ENCODE peak calls at places on chromosomes 12 and 14, in six cellular contexts. One of them, this sample, is unnamed.

GRCh38 chr12:62006076-62006732 is 254.0 kb upstream of the USP15 start:
- DNase-seq in Panc1: peak; percentile 17
- DNase-seq in lower lobe of right lung: no peak
- DNase-seq in ovary: no peak
- DNase-seq in CD8-positive, alpha-beta T cell: peak; percentile 18
- DNase-seq in A549: peak; percentile 28
- DNase-seq in this sample: peak; percentile 58

GRCh38 chr12:27780612-27781408 is 774 bp upstream of the MANSC4 start:
- DNase-seq in Panc1: no peak
- DNase-seq in lower lobe of right lung: no peak
- DNase-seq in ovary: peak; percentile 36
- DNase-seq in CD8-positive, alpha-beta T cell: peak; percentile 34
- DNase-seq in A549: peak; percentile 28
- DNase-seq in this sample: peak; percentile 70

GRCh38 chr12:119446459-119446858 is 111.9 kb downstream of the CCDC60 start:
- DNase-seq in ovary: no peak
- DNase-seq in A549: no peak
- DNase-seq in Panc1: no peak
- DNase-seq in CD8-positive, alpha-beta T cell: no peak
- DNase-seq in lower lobe of right lung: no peak
- DNase-seq in this sample: no peak

GRCh38 chr14:57029620-57030253 is 219.5 kb upstream of the OTX2 start:
- DNase-seq in ovary: no peak
- DNase-seq in CD8-positive, alpha-beta T cell: no peak
- DNase-seq in Panc1: no peak
- DNase-seq in lower lobe of right lung: no peak
- DNase-seq in A549: no peak
- DNase-seq in this sample: no peak

GRCh38 chr12:54432815-54433164 is 13.7 kb upstream of the ITGA5 start:
- DNase-seq in Panc1: no peak
- DNase-seq in CD8-positive, alpha-beta T cell: no peak
- DNase-seq in A549: no peak
- DNase-seq in lower lobe of right lung: no peak
- DNase-seq in ovary: no peak
- DNase-seq in this sample: no peak

GRCh38 chr12:27226319-27226984 is 17.6 kb upstream of the STK38L start:
- DNase-seq in A549: no peak
- DNase-seq in Panc1: no peak
- DNase-seq in ovary: no peak
- DNase-seq in CD8-positive, alpha-beta T cell: no peak
- DNase-seq in lower lobe of right lung: no peak
- DNase-seq in this sample: no peak

GRCh38 chr12:91896725-91897515 is 248.7 kb downstream of the BTG1 start:
- DNase-seq in CD8-positive, alpha-beta T cell: no peak
- DNase-seq in ovary: no peak
- DNase-seq in lower lobe of right lung: no peak
- DNase-seq in A549: no peak
- DNase-seq in Panc1: no peak
- DNase-seq in this sample: peak; percentile 62

GRCh38 chr12:114371733-114372132 is 34.2 kb downstream of the TBX5 start:
- DNase-seq in Panc1: no peak
- DNase-seq in lower lobe of right lung: no peak
- DNase-seq in ovary: no peak
- DNase-seq in CD8-positive, alpha-beta T cell: no peak
- DNase-seq in A549: no peak
- DNase-seq in this sample: no peak

GRCh38 chr14:76375484-76375883 is 453 bp upstream of the ESRRB start:
- DNase-seq in A549: no peak
- DNase-seq in lower lobe of right lung: no peak
- DNase-seq in CD8-positive, alpha-beta T cell: no peak
- DNase-seq in ovary: no peak
- DNase-seq in Panc1: no peak
- DNase-seq in this sample: no peak

GRCh38 chr14:104436741-104437701 is 142.5 kb upstream of the C14orf180 start:
- DNase-seq in lower lobe of right lung: peak; percentile 40
- DNase-seq in A549: no peak
- DNase-seq in Panc1: no peak
- DNase-seq in ovary: no peak
- DNase-seq in CD8-positive, alpha-beta T cell: peak; percentile 5
- DNase-seq in this sample: no peak

GRCh38 chr12:15540025-15540424 is 217.7 kb downstream of the PTPRO start:
- DNase-seq in ovary: no peak
- DNase-seq in Panc1: no peak
- DNase-seq in A549: no peak
- DNase-seq in CD8-positive, alpha-beta T cell: no peak
- DNase-seq in lower lobe of right lung: no peak
- DNase-seq in this sample: no peak

GRCh38 chr12:190881-191280 is 23.1 kb downstream of the SLC6A12 start:
- DNase-seq in ovary: no peak
- DNase-seq in CD8-positive, alpha-beta T cell: no peak
- DNase-seq in lower lobe of right lung: peak; percentile 30
- DNase-seq in Panc1: no peak
- DNase-seq in A549: no peak
- DNase-seq in this sample: no peak

GRCh38 chr12:191541-191940 is 22.4 kb downstream of the SLC6A12 start:
- DNase-seq in ovary: no peak
- DNase-seq in lower lobe of right lung: no peak
- DNase-seq in Panc1: no peak
- DNase-seq in A549: no peak
- DNase-seq in CD8-positive, alpha-beta T cell: no peak
- DNase-seq in this sample: no peak

GRCh38 chr12:186006-186625 is 27.8 kb downstream of the SLC6A12 start:
- DNase-seq in ovary: no peak
- DNase-seq in lower lobe of right lung: no peak
- DNase-seq in Panc1: no peak
- DNase-seq in CD8-positive, alpha-beta T cell: no peak
- DNase-seq in A549: no peak
- DNase-seq in this sample: no peak

GRCh38 chr12:189622-189962 is 24.4 kb downstream of the SLC6A12 start:
- DNase-seq in ovary: no peak
- DNase-seq in A549: no peak
- DNase-seq in lower lobe of right lung: peak; percentile 30
- DNase-seq in Panc1: no peak
- DNase-seq in CD8-positive, alpha-beta T cell: no peak
- DNase-seq in this sample: no peak

GRCh38 chr12:188910-189621 is 24.9 kb downstream of the SLC6A12 start:
- DNase-seq in Panc1: no peak
- DNase-seq in CD8-positive, alpha-beta T cell: peak; percentile 35
- DNase-seq in A549: peak; percentile 85
- DNase-seq in ovary: peak; percentile 79
- DNase-seq in lower lobe of right lung: peak; percentile 64
- DNase-seq in this sample: peak; percentile 34
- H3K4me3 ChIP-seq in Panc1: peak overlapping the region; percentile 45
- H3K4me3 ChIP-seq in CD8-positive, alpha-beta T cell: peak overlapping the region; percentile 51
- H3K4me3 ChIP-seq in A549: peak overlapping the region; percentile 56
- H3K4me3 ChIP-seq in ovary: peak overlapping the region; percentile 38
- H3K4me3 ChIP-seq in lower lobe of right lung: peak overlapping the region; percentile 48
- H3K4me3 ChIP-seq in this sample: peak overlapping the region; percentile 61

GRCh38 chr12:8549381-8549780 is 8.7 kb upstream of the CLEC4E start:
- DNase-seq in Panc1: no peak
- DNase-seq in A549: no peak
- DNase-seq in lower lobe of right lung: no peak
- DNase-seq in ovary: no peak
- DNase-seq in CD8-positive, alpha-beta T cell: no peak
- DNase-seq in this sample: no peak

GRCh38 chr12:8548192-8548591 is 7.5 kb upstream of the CLEC4E start:
- DNase-seq in A549: no peak
- DNase-seq in Panc1: no peak
- DNase-seq in CD8-positive, alpha-beta T cell: no peak
- DNase-seq in lower lobe of right lung: no peak
- DNase-seq in ovary: no peak
- DNase-seq in this sample: no peak

GRCh38 chr12:8556748-8557147 is 16.0 kb upstream of the CLEC4E start:
- DNase-seq in A549: no peak
- DNase-seq in CD8-positive, alpha-beta T cell: no peak
- DNase-seq in lower lobe of right lung: no peak
- DNase-seq in ovary: no peak
- DNase-seq in Panc1: no peak
- DNase-seq in this sample: no peak

GRCh38 chr12:8554451-8555195 is 13.9 kb upstream of the CLEC4E start:
- DNase-seq in A549: no peak
- DNase-seq in lower lobe of right lung: no peak
- DNase-seq in Panc1: no peak
- DNase-seq in CD8-positive, alpha-beta T cell: no peak
- DNase-seq in ovary: no peak
- DNase-seq in this sample: no peak

GRCh38 chr12:8553088-8553627 is 12.5 kb upstream of the CLEC4E start:
- DNase-seq in lower lobe of right lung: no peak
- DNase-seq in CD8-positive, alpha-beta T cell: no peak
- DNase-seq in Panc1: no peak
- DNase-seq in A549: no peak
- DNase-seq in ovary: no peak
- DNase-seq in this sample: no peak
- TF ChIP-seq CTCF in lower lobe of right lung: no peak
- TF ChIP-seq CTCF in CD8-positive, alpha-beta T cell: no peak
- TF ChIP-seq CTCF in Panc1: no peak
- TF ChIP-seq CTCF in A549: no peak
- TF ChIP-seq CTCF in ovary: no peak
- TF ChIP-seq CTCF in this sample: no peak

DNA sequence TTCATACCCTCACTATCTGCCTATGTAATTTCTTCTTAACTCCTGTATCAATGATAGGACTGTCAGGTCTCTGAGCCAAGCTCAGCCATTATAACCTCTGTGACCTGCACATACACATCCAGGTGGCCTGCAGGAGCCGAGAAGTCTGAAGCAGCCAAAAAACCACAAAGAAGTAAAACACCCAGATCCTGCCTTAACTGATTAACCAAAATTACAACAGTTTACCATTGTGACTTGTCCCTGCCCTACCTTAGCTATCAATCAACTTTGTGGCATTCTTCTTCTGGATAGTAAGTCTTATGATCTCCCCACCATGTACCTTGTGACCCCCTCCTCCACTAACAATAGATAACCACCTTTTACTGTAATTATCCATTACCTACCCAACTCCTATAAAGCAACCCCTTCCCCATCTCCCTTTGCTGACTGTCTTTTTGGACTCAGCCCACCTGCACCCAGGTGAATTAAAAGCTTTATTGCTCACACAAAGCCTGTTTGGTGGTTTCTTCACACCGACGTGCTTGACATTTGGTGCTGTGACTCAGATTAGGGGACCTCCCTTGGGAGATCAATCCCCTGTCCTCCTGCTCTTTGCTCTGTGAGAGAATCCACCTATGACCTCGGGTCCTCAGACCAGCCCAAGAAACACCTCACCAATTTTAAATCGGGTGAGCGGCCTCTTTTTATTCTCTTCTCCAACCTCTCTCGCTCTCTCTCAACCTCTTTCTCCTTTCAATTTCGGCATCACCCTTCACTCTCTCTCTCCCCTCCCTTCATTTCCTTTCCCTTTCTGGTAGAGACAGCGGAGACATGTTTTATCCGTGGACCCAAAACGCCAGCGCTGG is 11.5 kb upstream of the LGMN start:
- DNase-seq in A549: no peak
- DNase-seq in Panc1: no peak
- DNase-seq in lower lobe of right lung: no peak
- DNase-seq in ovary: no peak
- DNase-seq in CD8-positive, alpha-beta T cell: no peak
- DNase-seq in this sample: no peak
- H3K4me3 ChIP-seq in A549: no peak overlapping the region
- H3K4me3 ChIP-seq in Panc1: no peak overlapping the region
- H3K4me3 ChIP-seq in lower lobe of right lung: no peak overlapping the region
- H3K4me3 ChIP-seq in ovary: no peak overlapping the region
- H3K4me3 ChIP-seq in CD8-positive, alpha-beta T cell: no peak overlapping the region
- H3K4me3 ChIP-seq in this sample: no peak overlapping the region

GRCh38 chr14:93112891-93113677 is 2.6 kb downstream of the ITPK1 start:
- DNase-seq in Panc1: peak; percentile 45
- DNase-seq in ovary: peak; percentile 82
- DNase-seq in A549: peak; percentile 76
- DNase-seq in lower lobe of right lung: peak; percentile 85
- DNase-seq in CD8-positive, alpha-beta T cell: peak; percentile 84
- DNase-seq in this sample: peak; percentile 82
- TF ChIP-seq CTCF in Panc1: peak; percentile 81
- TF ChIP-seq CTCF in ovary: peak; percentile 68
- TF ChIP-seq CTCF in A549: peak; percentile 82
- TF ChIP-seq CTCF in lower lobe of right lung: peak; percentile 88
- TF ChIP-seq CTCF in CD8-positive, alpha-beta T cell: peak; percentile 70
- TF ChIP-seq CTCF in this sample: peak; percentile 74

GRCh38 chr14:105529506-105530445 is 3.4 kb downstream of the TMEM121 start:
- DNase-seq in CD8-positive, alpha-beta T cell: no peak
- DNase-seq in Panc1: no peak
- DNase-seq in A549: no peak
- DNase-seq in lower lobe of right lung: peak; percentile 51
- DNase-seq in ovary: no peak
- DNase-seq in this sample: no peak
- H3K4me3 ChIP-seq in CD8-positive, alpha-beta T cell: peak overlapping the region; percentile 63
- H3K4me3 ChIP-seq in Panc1: no peak overlapping the region
- H3K4me3 ChIP-seq in A549: no peak overlapping the region
- H3K4me3 ChIP-seq in lower lobe of right lung: peak overlapping the region; percentile 75
- H3K4me3 ChIP-seq in ovary: no peak overlapping the region
- H3K4me3 ChIP-seq in this sample: no peak overlapping the region

GRCh38 chr12:6754406-6754805 is 1.5 kb upstream of the MLF2 start:
- DNase-seq in ovary: no peak
- DNase-seq in CD8-positive, alpha-beta T cell: no peak
- DNase-seq in lower lobe of right lung: no peak
- DNase-seq in A549: no peak
- DNase-seq in Panc1: no peak
- DNase-seq in this sample: no peak

GRCh38 chr12:6752181-6752930 is 585 bp downstream of the MLF2 start:
- DNase-seq in CD8-positive, alpha-beta T cell: no peak
- DNase-seq in A549: peak; percentile 86
- DNase-seq in ovary: no peak
- DNase-seq in lower lobe of right lung: no peak
- DNase-seq in Panc1: no peak
- DNase-seq in this sample: peak; percentile 52

GRCh38 chr12:6752931-6753771 is at the start of gene MLF2:
- DNase-seq in ovary: peak; percentile 99
- DNase-seq in Panc1: peak; percentile 91
- DNase-seq in CD8-positive, alpha-beta T cell: peak; percentile 97
- DNase-seq in A549: peak; percentile 98
- DNase-seq in lower lobe of right lung: peak; percentile 99
- DNase-seq in this sample: peak; percentile 99

GRCh38 chr12:6751767-6752166 is 1.2 kb downstream of the MLF2 start:
- DNase-seq in Panc1: no peak
- DNase-seq in A549: no peak
- DNase-seq in ovary: no peak
- DNase-seq in CD8-positive, alpha-beta T cell: no peak
- DNase-seq in lower lobe of right lung: no peak
- DNase-seq in this sample: no peak

GRCh38 chr12:6753772-6754356 is 923 bp upstream of the MLF2 start:
- DNase-seq in A549: no peak
- DNase-seq in lower lobe of right lung: no peak
- DNase-seq in ovary: no peak
- DNase-seq in Panc1: no peak
- DNase-seq in CD8-positive, alpha-beta T cell: no peak
- DNase-seq in this sample: no peak
- TF ChIP-seq CTCF in A549: peak; percentile 97
- TF ChIP-seq CTCF in lower lobe of right lung: peak; percentile 98
- TF ChIP-seq CTCF in ovary: no peak
- TF ChIP-seq CTCF in Panc1: peak; percentile 91
- TF ChIP-seq CTCF in CD8-positive, alpha-beta T cell: no peak
- TF ChIP-seq CTCF in this sample: peak; percentile 93